ENCODE peak calls at places on chromosomes 4 and X, in six cellular contexts. O is Caco-2, L is psoas muscle, Q is Peyer's patch, M is lung, N is tibial nerve. D is an unnamed sample.

GRCh38 chrX:111652719-111653118 is 28.3 kb upstream of the ALG13 start:
- DNase-seq in O (no peak), L (no peak), Q (no peak), M (no peak), N (no peak), D (no peak)

GRCh38 chr4:150232029-150232428 is 153.8 kb downstream of the DCLK2 start:
- DNase-seq in O (no peak), L (no peak), Q (no peak), M (no peak), N (no peak), D (no peak)

GRCh38 chr4:128916832-128917231 is 107.3 kb downstream of the JADE1 start:
- DNase-seq in O (no peak), L (no peak), Q (peak), M (peak), N (no peak), D (peak)

GRCh38 chr4:1234296-1234695 is 14.6 kb downstream of the CTBP1 start:
- DNase-seq in O (no peak), L (peak), Q (no peak), M (no peak), N (no peak), D (no peak)

GRCh38 chrX:78024349-78025108 is 55.1 kb upstream of the PGAM4 start:
- DNase-seq in O (peak), L (no peak), Q (peak), M (peak), N (no peak), D (peak)

GRCh38 chr4:107035711-107036601 is at the start of gene DKK2:
- DNase-seq in O (no peak), L (peak), Q (peak), M (peak), N (peak), D (peak)

GRCh38 chr4:760616-761015 is 55.0 kb downstream of the PCGF3 start:
- DNase-seq in O (no peak), L (peak), Q (no peak), M (no peak), N (no peak), D (no peak)

GRCh38 chr4:8409271-8410065 is 31.1 kb downstream of the ACOX3 start:
- DNase-seq in O (no peak), L (peak), Q (peak), M (no peak), N (no peak), D (no peak)

GRCh38 chrX:10231461-10231860 is 74.7 kb downstream of the CLCN4 start:
- DNase-seq in O (no peak), L (no peak), Q (no peak), M (no peak), N (no peak), D (no peak)

GRCh38 chr4:177451108-177451500 is 8.9 kb upstream of the AGA start:
- DNase-seq in O (no peak), L (no peak), Q (no peak), M (no peak), N (no peak), D (no peak)

GRCh38 chr4:3168029-3168428 is 80.9 kb upstream of the MSANTD1 start:
- DNase-seq in O (no peak), L (no peak), Q (no peak), M (no peak), N (no peak), D (no peak)

GRCh38 chr4:88792268-88792781 is 94.7 kb upstream of the NAP1L5 start:
- DNase-seq in O (peak), L (no peak), Q (no peak), M (no peak), N (no peak), D (peak)

GRCh38 chr4:16772366-16772850 is 126.0 kb downstream of the LDB2 start:
- DNase-seq in O (no peak), L (no peak), Q (no peak), M (no peak), N (no peak), D (no peak)

GRCh38 chr4:114163051-114163450 is 183.6 kb upstream of the ARSJ start:
- DNase-seq in O (no peak), L (no peak), Q (no peak), M (no peak), N (no peak), D (no peak)

GRCh38 chrX:103789004-103789403 is 12.4 kb downstream of the PLP1 start:
- DNase-seq in O (no peak), L (no peak), Q (no peak), M (no peak), N (no peak), D (peak)

GRCh38 chrX:106168107-106168506 is at the start of gene PWWP3B:
- DNase-seq in O (peak), L (peak), Q (no peak), M (no peak), N (peak), D (no peak)

GRCh38 chrX:72348247-72348979 is 42.7 kb upstream of the CITED1 start:
- DNase-seq in O (no peak), L (no peak), Q (no peak), M (no peak), N (no peak), D (no peak)

GRCh38 chrX:38351346-38351745 is 1.1 kb upstream of the OTC start:
- DNase-seq in O (no peak), L (no peak), Q (no peak), M (no peak), N (no peak), D (no peak)

GRCh38 chr4:140326395-140326993 is 47.0 kb upstream of the SCOC start:
- DNase-seq in O (peak), L (no peak), Q (peak), M (no peak), N (no peak), D (no peak)

GRCh38 chr4:8506373-8507250 is 66.0 kb downstream of the TRMT44 start:
- DNase-seq in O (no peak), L (no peak), Q (peak), M (no peak), N (peak), D (no peak)

GRCh38 chr4:110020139-110020538 is 107.5 kb downstream of the EGF start:
- DNase-seq in O (peak), L (no peak), Q (no peak), M (no peak), N (no peak), D (no peak)

GRCh38 chrX:134469481-134469880 is 9.5 kb downstream of the HPRT1 start:
- DNase-seq in O (no peak), L (no peak), Q (no peak), M (no peak), N (no peak), D (no peak)

GRCh38 chrX:134512566-134512965 is 52.6 kb downstream of the HPRT1 start:
- DNase-seq in O (peak), L (no peak), Q (no peak), M (no peak), N (no peak), D (no peak)

GRCh38 chr4:8098506-8098905 is 60.1 kb downstream of the ABLIM2 start:
- DNase-seq in O (no peak), L (peak), Q (no peak), M (no peak), N (no peak), D (no peak)

GRCh38 chrX:15686818-15687685 is 22.4 kb upstream of the CLTRN start:
- DNase-seq in O (peak), L (no peak), Q (peak), M (peak), N (peak), D (peak)

GRCh38 chr4:119024102-119024501 is 111.5 kb upstream of the MYOZ2 start:
- DNase-seq in O (no peak), L (no peak), Q (no peak), M (no peak), N (no peak), D (no peak)

GRCh38 chrX:136629084-136629750 is 18.7 kb upstream of the CD40LG start:
- DNase-seq in O (no peak), L (no peak), Q (no peak), M (no peak), N (no peak), D (no peak)

GRCh38 chr4:71389149-71389840 is 50.5 kb downstream of the SLC4A4 start:
- DNase-seq in O (peak), L (no peak), Q (no peak), M (no peak), N (no peak), D (no peak)

GRCh38 chrX:642436-643210 is 12.0 kb downstream of the SHOX start:
- DNase-seq in O (no peak), L (peak), Q (no peak), M (no peak), N (no peak), D (no peak)

GRCh38 chrX:110145854-110146253 is 142.9 kb downstream of the TMEM164 start:
- DNase-seq in O (no peak), L (no peak), Q (peak), M (no peak), N (no peak), D (peak)

GRCh38 chrX:130083656-130084382 is 26.5 kb downstream of the ELF4 start:
- DNase-seq in O (no peak), L (peak), Q (peak), M (no peak), N (no peak), D (peak)

GRCh38 chr4:8494983-8495548 is 54.5 kb downstream of the TRMT44 start:
- DNase-seq in O (no peak), L (no peak), Q (no peak), M (no peak), N (no peak), D (no peak)

GRCh38 chr4:120749445-120750151 is 172.9 kb downstream of the PRDM5 start:
- DNase-seq in O (no peak), L (no peak), Q (peak), M (no peak), N (no peak), D (peak)

GRCh38 chr4:104592894-104593470 is 98.3 kb upstream of the CXXC4 start:
- DNase-seq in O (no peak), L (no peak), Q (no peak), M (no peak), N (no peak), D (no peak)

GRCh38 chrX:22247169-22247568 is 25.5 kb upstream of the CBLL2 start:
- DNase-seq in O (no peak), L (no peak), Q (no peak), M (no peak), N (no peak), D (no peak)

DNA sequence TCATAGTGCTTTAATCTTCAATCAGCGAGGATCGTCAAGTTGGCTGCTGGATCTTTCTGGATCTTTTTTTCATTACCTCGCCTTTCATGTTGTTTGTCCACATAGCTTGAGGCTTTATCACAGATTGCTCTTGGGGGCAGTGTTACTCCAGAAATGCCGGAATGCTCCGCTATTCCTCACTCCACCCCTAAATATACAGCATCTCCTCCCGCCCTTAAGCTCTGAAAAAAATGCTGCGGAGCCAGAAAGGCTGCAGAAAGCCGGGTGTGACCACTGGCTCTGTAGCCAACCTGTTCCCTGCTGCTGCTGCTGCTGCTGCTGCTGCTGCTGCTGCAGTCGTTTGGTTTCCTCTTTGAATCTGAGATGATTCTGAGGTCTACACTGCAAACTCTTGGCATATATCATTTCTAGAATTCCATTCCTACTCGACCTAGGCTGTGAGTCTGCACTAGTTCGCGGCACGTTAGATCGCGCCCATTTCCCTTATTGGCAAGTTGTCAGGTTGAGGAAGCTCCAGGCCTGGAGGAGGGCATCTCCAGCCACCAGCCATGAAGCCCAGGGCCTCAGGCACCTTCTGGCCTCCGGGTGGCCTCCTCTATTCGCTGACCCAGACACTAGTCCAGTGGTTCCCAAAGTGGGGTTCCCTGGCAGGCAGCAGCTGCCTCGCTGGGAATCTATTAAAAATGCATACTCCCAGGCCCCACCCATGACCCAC is 34.2 kb downstream of the WDR13 start:
- DNase-seq in O (peak), L (peak), Q (peak), M (peak), N (peak), D (peak)
- TF ChIP-seq CTCF in O (peak), L (peak), Q (peak), M (peak), N (peak), D (peak)

GRCh38 chr4:68349361-68350360 is at the start of gene YTHDC1:
- DNase-seq in O (peak), L (peak), Q (peak), M (peak), N (peak), D (peak)
- TF ChIP-seq CTCF in O (no peak), L (no peak), Q (no peak), M (no peak), N (no peak), D (no peak)

DNA sequence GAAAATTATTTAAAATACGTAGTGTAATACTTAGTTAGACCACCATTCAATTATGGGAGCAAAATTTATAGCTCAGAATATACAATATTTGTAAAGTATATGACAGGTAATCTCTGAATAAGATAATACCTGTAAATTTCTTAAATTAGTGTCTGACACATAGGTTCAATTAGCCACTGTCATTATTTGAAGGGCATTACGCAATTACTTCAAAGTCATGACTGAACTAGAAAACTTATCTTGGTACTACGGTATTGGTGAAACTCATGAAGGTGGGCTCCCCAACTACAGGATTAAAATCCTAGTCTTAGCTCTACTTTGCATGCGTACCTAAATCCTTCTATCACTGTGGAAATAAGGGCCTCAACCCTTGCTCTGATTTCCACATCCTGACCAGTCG is 860.7 kb downstream of the PCDH19 start:
- DNase-seq in O (no peak), L (no peak), Q (no peak), M (no peak), N (no peak), D (no peak)
- TF ChIP-seq CTCF in O (no peak), L (no peak), Q (no peak), M (no peak), N (no peak), D (no peak)

DNA sequence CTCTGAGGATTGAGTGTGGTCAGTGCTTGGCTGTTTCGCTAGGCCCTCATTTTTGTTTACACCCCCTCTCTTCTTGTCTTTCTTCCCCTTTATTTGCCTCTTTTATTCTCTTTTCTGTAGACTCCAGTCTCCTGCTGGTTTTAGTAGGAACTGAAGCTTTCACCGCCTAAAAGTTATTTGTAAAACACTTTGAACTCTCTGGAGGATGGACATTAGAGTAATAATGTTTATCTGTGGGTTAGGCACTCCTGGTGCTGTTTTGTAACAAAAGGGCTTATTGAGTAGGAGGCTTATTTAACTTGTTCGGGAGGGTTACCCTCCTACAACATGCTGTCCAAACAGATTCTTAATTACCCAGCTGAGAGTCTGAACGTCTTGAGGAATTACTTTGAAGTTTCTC is 1.6 kb upstream of the ARHGAP10 start:
- DNase-seq in O (no peak), L (no peak), Q (no peak), M (no peak), N (no peak), D (no peak)
- TF ChIP-seq CTCF in O (no peak), L (no peak), Q (no peak), M (no peak), N (no peak), D (no peak)

DNA sequence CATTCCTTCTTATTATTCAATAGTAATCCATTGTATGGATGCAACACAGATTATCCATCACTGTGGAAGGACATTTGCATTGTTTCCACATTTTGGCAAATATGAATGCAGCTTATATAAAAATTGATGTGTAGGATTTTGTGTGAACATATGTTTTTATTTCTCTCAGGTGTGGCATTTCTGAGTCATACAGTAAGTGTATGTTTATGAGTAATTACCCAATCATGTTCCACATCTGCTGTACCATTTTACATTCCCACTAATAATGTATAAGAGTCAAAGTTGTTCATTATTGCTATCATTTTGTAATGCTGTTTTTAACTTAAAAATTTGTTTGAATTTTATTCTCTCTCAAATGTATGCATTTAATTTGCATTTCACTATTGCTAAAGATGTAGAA is 25.5 kb downstream of the MAGEA4 start:
- DNase-seq in O (no peak), L (no peak), Q (no peak), M (no peak), N (no peak), D (no peak)
- TF ChIP-seq CTCF in O (no peak), L (no peak), Q (no peak), M (no peak), N (no peak), D (no peak)

DNA sequence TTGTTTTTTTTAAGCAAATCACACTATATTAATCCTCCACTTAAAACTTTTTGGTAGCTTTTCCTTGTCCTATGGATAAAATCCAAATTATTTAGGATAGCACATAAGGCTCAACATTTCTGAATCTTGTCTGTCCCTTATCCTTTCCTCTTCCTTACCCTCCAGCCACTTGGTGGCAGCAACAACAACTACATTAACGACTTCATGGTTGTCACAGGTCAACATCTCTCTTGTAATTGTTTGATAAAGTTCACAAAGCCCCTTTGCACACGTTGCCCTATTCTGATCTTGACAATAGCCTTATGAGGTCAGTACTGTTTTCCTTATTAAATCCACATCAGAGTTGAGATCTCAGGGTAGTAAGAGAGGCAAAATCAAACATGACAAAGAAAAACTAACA is 269.0 kb upstream of the PABPC4L start:
- DNase-seq in O (peak), L (no peak), Q (no peak), M (no peak), N (no peak), D (peak)
- TF ChIP-seq CTCF in O (peak), L (no peak), Q (no peak), M (no peak), N (no peak), D (no peak)